ENCODE peak calls at places on chromosomes 1 and 21, in eight cellular contexts. N is psoas muscle, Q is left lung, F is BJ, M is AG04450, B is tibial nerve, T is fibroblast of the aortic adventitia, I is RWPE2. P is an unnamed sample.

GRCh38 chr1:68293609-68294353 is 61.5 kb upstream of the WLS start:
- DNase-seq in N (no peak), Q (no peak), F (no peak), M (no peak), B (no peak), T (peak), I (no peak), P (peak)

GRCh38 chr1:43549921-43550597 is 19.4 kb downstream of the PTPRF start:
- DNase-seq in N (no peak), Q (peak), F (no peak), M (no peak), B (no peak), T (no peak), I (peak), P (no peak)

GRCh38 chr1:156146006-156146748 is 7.2 kb upstream of the SEMA4A start:
- DNase-seq in N (peak), Q (peak), F (peak), M (peak), B (peak), T (peak), I (no peak), P (peak)

GRCh38 chr1:67647036-67647798 is 37.8 kb upstream of the GADD45A start:
- DNase-seq in N (no peak), Q (no peak), F (no peak), M (no peak), B (peak), T (peak), I (no peak), P (peak)

GRCh38 chr1:44820945-44821715 is 12.8 kb downstream of the BTBD19 start:
- DNase-seq in N (peak), Q (no peak), F (no peak), M (no peak), B (no peak), T (no peak), I (no peak), P (no peak)

GRCh38 chr1:23149110-23149509 is 19.5 kb downstream of the LUZP1 start:
- DNase-seq in N (no peak), Q (no peak), F (no peak), M (no peak), B (no peak), T (no peak), I (no peak), P (peak)

GRCh38 chr1:143691400-143691891 is 280.3 kb downstream of the FAM72C start:
- DNase-seq in N (no peak), Q (no peak), F (no peak), M (no peak), B (no peak), T (peak), I (no peak), P (peak)

GRCh38 chr21:44568667-44569556 is 4.6 kb upstream of the KRTAP10-4 start:
- DNase-seq in N (no peak), Q (no peak), F (no peak), M (no peak), B (no peak), T (no peak), I (no peak), P (no peak)

GRCh38 chr1:38326135-38326534 is 279.5 kb upstream of the POU3F1 start:
- DNase-seq in N (no peak), Q (no peak), F (no peak), M (no peak), B (no peak), T (no peak), I (no peak), P (no peak)

GRCh38 chr1:113109908-113110554 is 37.0 kb downstream of the LRIG2 start:
- DNase-seq in N (no peak), Q (no peak), F (peak), M (peak), B (peak), T (peak), I (no peak), P (peak)

GRCh38 chr1:200048244-200048643 is 20.7 kb downstream of the NR5A2 start:
- DNase-seq in N (no peak), Q (no peak), F (no peak), M (no peak), B (no peak), T (no peak), I (no peak), P (no peak)

GRCh38 chr1:18872071-18872611 is 12.7 kb upstream of the TAS1R2 start:
- DNase-seq in N (no peak), Q (no peak), F (no peak), M (no peak), B (no peak), T (no peak), I (no peak), P (no peak)

GRCh38 chr1:71828431-71829012 is 453.8 kb downstream of the NEGR1 start:
- DNase-seq in N (no peak), Q (no peak), F (no peak), M (no peak), B (no peak), T (no peak), I (no peak), P (no peak)

GRCh38 chr1:54016343-54017282 is 1.4 kb downstream of the LDLRAD1 start:
- DNase-seq in N (no peak), Q (peak), F (peak), M (no peak), B (no peak), T (peak), I (no peak), P (peak)

GRCh38 chr1:219347843-219348475 is 174.3 kb downstream of the LYPLAL1 start:
- DNase-seq in N (peak), Q (peak), F (no peak), M (no peak), B (peak), T (peak), I (no peak), P (no peak)

GRCh38 chr1:90340604-90341003 is 345.7 kb downstream of the ZNF326 start:
- DNase-seq in N (no peak), Q (no peak), F (no peak), M (no peak), B (no peak), T (no peak), I (no peak), P (no peak)

GRCh38 chr1:180482425-180483275 is 19.7 kb downstream of the ACBD6 start:
- DNase-seq in N (no peak), Q (no peak), F (no peak), M (no peak), B (peak), T (peak), I (no peak), P (peak)

DNA sequence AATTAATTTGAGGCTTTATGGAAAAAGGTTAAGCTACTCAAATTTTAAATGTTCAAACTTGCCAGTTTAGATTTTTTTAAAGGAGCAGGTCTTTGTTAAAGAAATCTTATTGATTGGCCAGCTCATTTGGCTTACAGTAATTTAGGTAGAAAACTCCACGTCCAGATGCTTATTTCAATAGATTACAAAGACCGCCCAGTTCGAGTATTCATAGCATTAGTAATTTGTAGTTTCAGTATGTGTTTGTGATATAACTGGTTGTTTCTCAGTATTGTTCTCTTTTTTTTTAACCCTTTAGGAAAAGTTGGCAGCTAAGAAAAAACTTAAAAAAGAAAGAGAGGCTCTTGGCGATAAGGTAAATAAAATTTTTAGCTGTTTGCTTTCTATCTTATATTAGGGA is 1.6 kb downstream of the RPF1 start:
- DNase-seq in N (no peak), Q (no peak), F (no peak), M (no peak), B (no peak), T (no peak), I (no peak), P (no peak)
- H3K4me3 ChIP-seq in N (peak), Q (no peak), F (no peak), M (peak), B (no peak), T (peak), I (peak), P (peak)

GRCh38 chr21:14952916-14953315 is 111.9 kb downstream of the NRIP1 start:
- DNase-seq in N (no peak), Q (no peak), F (no peak), M (no peak), B (no peak), T (no peak), I (no peak), P (peak)
- TF ChIP-seq CTCF in N (no peak), Q (no peak), F (no peak), M (no peak), B (no peak), T (no peak), I (no peak), P (no peak)

DNA sequence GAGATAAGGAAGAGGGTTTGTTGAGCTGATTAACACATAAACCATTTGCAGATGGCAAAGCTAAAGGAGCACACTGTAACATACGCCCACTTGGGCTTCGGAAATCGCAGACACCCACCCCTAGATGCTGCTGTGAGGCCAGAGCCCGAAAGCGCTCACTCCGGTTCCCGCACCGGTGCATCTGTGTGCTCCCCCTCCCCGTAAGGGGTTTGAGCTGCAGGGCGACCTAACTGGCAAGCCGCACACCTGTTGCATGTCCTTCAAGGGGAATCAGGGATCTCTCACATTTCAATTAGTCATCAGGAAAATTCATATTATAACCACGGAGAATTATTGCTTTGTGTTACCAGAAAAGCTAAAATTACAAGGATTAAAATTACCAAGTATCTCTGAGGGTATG is 1.4 kb upstream of the CFH start:
- DNase-seq in N (peak), Q (no peak), F (no peak), M (no peak), B (no peak), T (no peak), I (no peak), P (no peak)
- H3K4me3 ChIP-seq in N (peak), Q (no peak), F (no peak), M (no peak), B (no peak), T (no peak), I (no peak), P (no peak)

DNA sequence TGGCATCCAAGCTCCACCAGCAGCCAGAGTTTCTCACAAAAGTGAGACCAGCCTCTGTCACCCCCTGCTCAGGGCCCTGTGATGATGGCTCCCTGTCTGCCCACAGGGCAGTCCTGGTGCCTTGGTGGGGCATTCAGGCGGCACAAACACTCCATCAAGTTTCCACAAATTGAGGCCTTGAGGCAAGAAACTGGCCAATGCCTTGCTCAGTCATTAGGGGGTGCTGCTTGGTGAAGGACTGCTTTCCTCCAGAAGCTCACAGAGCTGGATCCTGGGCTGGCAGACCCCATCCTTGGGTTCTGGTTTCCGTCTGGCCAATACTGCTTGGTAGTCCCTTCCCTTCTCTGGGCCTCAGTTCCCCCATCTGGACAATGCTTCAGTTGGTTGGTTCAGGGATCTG is 12.5 kb upstream of the AHDC1 start:
- DNase-seq in N (no peak), Q (no peak), F (no peak), M (no peak), B (no peak), T (no peak), I (no peak), P (no peak)
- TF ChIP-seq CTCF in N (no peak), Q (no peak), F (no peak), M (peak), B (no peak), T (peak), I (no peak), P (peak)

DNA sequence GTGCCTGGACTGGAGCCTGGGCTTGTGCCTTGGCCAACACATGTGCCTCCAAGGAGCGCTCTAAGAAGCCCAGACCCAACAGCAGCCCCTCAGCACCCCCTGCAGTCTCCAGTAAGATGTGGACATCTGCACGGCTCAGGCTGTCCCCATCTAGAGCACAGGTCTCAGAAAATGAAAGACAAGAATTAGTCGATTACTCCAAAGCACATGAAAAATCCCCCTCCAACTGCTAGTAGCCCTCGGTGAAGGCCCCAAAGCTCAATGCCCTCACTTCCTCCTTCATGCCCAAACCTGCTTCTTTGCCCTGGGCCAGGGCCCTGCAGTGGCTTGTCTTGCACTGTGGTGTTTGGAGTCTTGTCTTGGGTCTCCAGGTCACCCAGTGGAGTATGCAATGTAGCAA is 21.9 kb upstream of the ERO1B start:
- DNase-seq in N (no peak), Q (no peak), F (no peak), M (no peak), B (no peak), T (no peak), I (no peak), P (no peak)
- H3K4me3 ChIP-seq in N (no peak), Q (no peak), F (no peak), M (no peak), B (no peak), T (no peak), I (no peak), P (no peak)

GRCh38 chr21:29166333-29166732 is 35.9 kb downstream of the MAP3K7CL start:
- DNase-seq in N (no peak), Q (no peak), F (no peak), M (no peak), B (no peak), T (no peak), I (no peak), P (no peak)

GRCh38 chr21:29166853-29167252 is 36.4 kb downstream of the MAP3K7CL start:
- DNase-seq in N (no peak), Q (no peak), F (no peak), M (no peak), B (no peak), T (peak), I (no peak), P (peak)

GRCh38 chr21:29168874-29169273 is 38.4 kb downstream of the MAP3K7CL start:
- DNase-seq in N (no peak), Q (no peak), F (no peak), M (no peak), B (no peak), T (no peak), I (peak), P (no peak)

GRCh38 chr21:29163381-29164115 is 33.1 kb downstream of the MAP3K7CL start:
- DNase-seq in N (no peak), Q (no peak), F (no peak), M (no peak), B (no peak), T (peak), I (no peak), P (peak)

GRCh38 chr21:29164330-29164942 is 34.0 kb downstream of the MAP3K7CL start:
- DNase-seq in N (no peak), Q (no peak), F (no peak), M (no peak), B (no peak), T (peak), I (no peak), P (peak)
- TF ChIP-seq CTCF in N (peak), Q (peak), F (peak), M (peak), B (peak), T (peak), I (peak), P (peak)

DNA sequence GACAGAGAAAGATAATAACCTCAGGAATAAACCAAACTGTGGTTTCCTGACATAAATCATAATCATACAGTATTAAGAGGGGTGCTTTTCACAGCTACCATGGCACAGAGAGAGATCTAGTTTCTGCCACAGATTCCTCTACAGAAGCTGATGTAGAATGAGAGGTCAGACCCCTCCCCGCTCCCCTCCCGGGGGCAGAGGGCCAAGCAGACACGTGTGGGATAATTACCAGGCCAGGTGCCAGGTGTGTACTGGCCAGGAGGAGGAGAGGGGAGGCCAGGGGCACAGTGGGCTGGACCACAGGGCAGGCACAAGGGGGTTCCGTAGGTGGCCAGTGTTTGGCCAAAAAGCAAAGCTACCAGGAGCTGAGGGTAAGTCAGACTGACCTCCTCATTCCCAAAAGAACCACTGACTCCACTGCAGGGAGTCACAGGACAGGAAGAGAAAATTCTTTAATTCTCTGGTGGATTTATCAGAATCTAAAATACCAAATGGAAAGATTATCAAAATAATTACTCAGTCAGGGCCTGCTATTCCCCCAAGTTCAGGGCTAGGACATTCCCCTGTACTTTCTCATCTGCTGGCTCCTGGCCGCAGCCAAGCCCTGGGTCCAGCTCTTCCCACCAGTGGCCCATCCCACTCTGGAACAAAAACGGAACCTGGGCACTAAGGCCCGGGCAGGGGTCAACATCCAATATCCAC is 30.0 kb downstream of the C2CD2 start:
- DNase-seq in N (no peak), Q (no peak), F (no peak), M (no peak), B (no peak), T (peak), I (no peak), P (peak)
- H3K4me3 ChIP-seq in N (peak), Q (no peak), F (no peak), M (no peak), B (no peak), T (peak), I (no peak), P (no peak)

GRCh38 chr1:10621906-10622305 is 147.2 kb downstream of the PEX14 start:
- DNase-seq in N (no peak), Q (no peak), F (no peak), M (no peak), B (no peak), T (no peak), I (no peak), P (no peak)
- TF ChIP-seq CTCF in N (no peak), Q (no peak), F (no peak), M (no peak), B (no peak), T (no peak), I (no peak), P (no peak)

GRCh38 chr1:205749826-205750682 is at the start of gene NUCKS1:
- DNase-seq in N (peak), Q (peak), F (peak), M (peak), B (peak), T (peak), I (peak), P (peak)
- H3K4me3 ChIP-seq in N (peak), Q (peak), F (peak), M (peak), B (peak), T (peak), I (peak), P (peak)

P was measured in cardiac fibroblast.